ENCODE peak calls at places on chromosomes 2 and 18, in six cellular contexts. X, Y, H, F, R and S are unnamed samples.

GRCh38 chr2:101736861-101737291 is 39.4 kb downstream of the MAP4K4 start:
- DNase-seq in X (peak), Y (no peak), H (no peak), F (no peak), R (peak), S (peak)

GRCh38 chr2:152647417-152648010 is 69.7 kb downstream of the PRPF40A start:
- DNase-seq in X (peak), Y (no peak), H (no peak), F (no peak), R (no peak), S (no peak)

GRCh38 chr18:26286008-26286407 is 59.8 kb downstream of the TAF4B start:
- DNase-seq in X (no peak), Y (no peak), H (no peak), F (no peak), R (no peak), S (no peak)

GRCh38 chr2:192328297-192328696 is 133.6 kb upstream of the TMEFF2 start:
- DNase-seq in X (no peak), Y (no peak), H (no peak), F (no peak), R (no peak), S (no peak)

GRCh38 chr2:173740639-173741038 is 224.5 kb downstream of the SP3 start:
- DNase-seq in X (no peak), Y (no peak), H (no peak), F (no peak), R (no peak), S (no peak)

GRCh38 chr2:205435970-205436369 is 246.3 kb upstream of the NRP2 start:
- DNase-seq in X (peak), Y (no peak), H (no peak), F (no peak), R (peak), S (no peak)

GRCh38 chr18:48804856-48805610 is 145.7 kb downstream of the SMAD7 start:
- DNase-seq in X (no peak), Y (no peak), H (no peak), F (peak), R (no peak), S (no peak)

GRCh38 chr2:55883829-55884228 is 39.8 kb downstream of the EFEMP1 start:
- DNase-seq in X (no peak), Y (no peak), H (no peak), F (no peak), R (no peak), S (no peak)

GRCh38 chr2:161199885-161200284 is 39.7 kb downstream of the TANK start:
- DNase-seq in X (no peak), Y (no peak), H (no peak), F (no peak), R (no peak), S (no peak)

GRCh38 chr2:236876642-236877041 is 209.0 kb upstream of the COPS8 start:
- DNase-seq in X (no peak), Y (no peak), H (no peak), F (no peak), R (no peak), S (no peak)

GRCh38 chr2:64699712-64700111 is 46.0 kb upstream of the SERTAD2 start:
- DNase-seq in X (no peak), Y (no peak), H (no peak), F (peak), R (no peak), S (no peak)

GRCh38 chr2:61018319-61018750 is 280 bp upstream of the PUS10 start:
- DNase-seq in X (peak), Y (no peak), H (no peak), F (no peak), R (no peak), S (no peak)

GRCh38 chr2:176178271-176178806 is 10.1 kb upstream of the HOXD1 start:
- DNase-seq in X (no peak), Y (peak), H (no peak), F (peak), R (no peak), S (peak)

GRCh38 chr2:223811757-223812156 is 25.6 kb downstream of the AP1S3 start:
- DNase-seq in X (peak), Y (no peak), H (no peak), F (no peak), R (no peak), S (no peak)

GRCh38 chr18:53861185-53861584 is 363.3 kb downstream of the MBD2 start:
- DNase-seq in X (peak), Y (no peak), H (no peak), F (no peak), R (no peak), S (no peak)

GRCh38 chr2:17583166-17583565 is 42.7 kb downstream of the VSNL1 start:
- DNase-seq in X (no peak), Y (no peak), H (no peak), F (no peak), R (no peak), S (no peak)

GRCh38 chr2:149561309-149561926 is 26.2 kb downstream of the MMADHC start:
- DNase-seq in X (peak), Y (no peak), H (peak), F (no peak), R (peak), S (peak)

GRCh38 chr2:17752281-17752680 is 1.3 kb downstream of the SMC6 start:
- DNase-seq in X (no peak), Y (no peak), H (no peak), F (no peak), R (no peak), S (no peak)

DNA sequence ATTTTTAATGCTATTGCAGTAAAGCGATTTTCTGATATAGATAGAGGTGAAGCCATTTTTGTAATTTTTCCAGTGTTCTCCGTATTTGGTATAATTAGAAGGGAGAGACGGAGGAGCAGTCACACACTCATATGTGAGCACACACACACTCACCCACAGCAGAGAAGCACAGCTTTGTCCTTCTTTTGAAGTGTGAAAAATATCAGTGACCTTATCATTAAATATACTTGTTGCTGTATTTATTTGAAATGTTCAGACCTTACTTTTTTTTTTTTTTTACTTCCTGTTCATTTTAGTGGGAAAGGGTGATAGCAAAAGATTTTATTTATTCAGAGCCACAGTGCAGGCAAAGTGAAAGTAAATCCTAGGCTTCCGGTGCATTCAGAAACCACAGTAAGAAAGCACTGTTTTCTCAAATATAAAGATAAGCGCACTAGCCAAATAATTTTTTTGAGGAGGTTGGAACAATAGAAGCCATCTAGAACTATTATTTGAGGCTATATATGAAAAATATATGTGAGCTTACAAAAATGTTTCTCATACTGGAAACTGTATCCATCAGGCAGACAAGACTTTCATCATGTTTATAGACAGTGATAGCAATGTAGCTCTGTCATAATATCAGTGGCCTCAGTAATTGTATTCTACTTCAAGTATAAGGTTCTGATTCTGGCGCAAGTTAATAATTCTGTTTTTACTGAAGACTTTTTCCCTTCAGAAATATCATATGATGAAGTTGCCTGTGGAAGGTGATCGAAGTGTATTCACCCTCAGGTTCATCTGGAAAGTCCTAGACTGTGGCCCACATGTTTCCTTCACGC is 37.2 kb downstream of the TSHZ1 start:
- DNase-seq in X (peak), Y (no peak), H (no peak), F (no peak), R (peak), S (no peak)
- H3K27ac ChIP-seq in X (peak), Y (no peak), H (no peak), F (no peak), R (no peak), S (no peak)

GRCh38 chr2:147659051-147659450 is 185.8 kb upstream of the ACVR2A start:
- DNase-seq in X (peak), Y (no peak), H (no peak), F (no peak), R (peak), S (no peak)

GRCh38 chr2:147662221-147662620 is 182.6 kb upstream of the ACVR2A start:
- DNase-seq in X (no peak), Y (no peak), H (no peak), F (no peak), R (no peak), S (no peak)

GRCh38 chr2:147660680-147661079 is 184.1 kb upstream of the ACVR2A start:
- DNase-seq in X (no peak), Y (no peak), H (no peak), F (no peak), R (peak), S (no peak)

DNA sequence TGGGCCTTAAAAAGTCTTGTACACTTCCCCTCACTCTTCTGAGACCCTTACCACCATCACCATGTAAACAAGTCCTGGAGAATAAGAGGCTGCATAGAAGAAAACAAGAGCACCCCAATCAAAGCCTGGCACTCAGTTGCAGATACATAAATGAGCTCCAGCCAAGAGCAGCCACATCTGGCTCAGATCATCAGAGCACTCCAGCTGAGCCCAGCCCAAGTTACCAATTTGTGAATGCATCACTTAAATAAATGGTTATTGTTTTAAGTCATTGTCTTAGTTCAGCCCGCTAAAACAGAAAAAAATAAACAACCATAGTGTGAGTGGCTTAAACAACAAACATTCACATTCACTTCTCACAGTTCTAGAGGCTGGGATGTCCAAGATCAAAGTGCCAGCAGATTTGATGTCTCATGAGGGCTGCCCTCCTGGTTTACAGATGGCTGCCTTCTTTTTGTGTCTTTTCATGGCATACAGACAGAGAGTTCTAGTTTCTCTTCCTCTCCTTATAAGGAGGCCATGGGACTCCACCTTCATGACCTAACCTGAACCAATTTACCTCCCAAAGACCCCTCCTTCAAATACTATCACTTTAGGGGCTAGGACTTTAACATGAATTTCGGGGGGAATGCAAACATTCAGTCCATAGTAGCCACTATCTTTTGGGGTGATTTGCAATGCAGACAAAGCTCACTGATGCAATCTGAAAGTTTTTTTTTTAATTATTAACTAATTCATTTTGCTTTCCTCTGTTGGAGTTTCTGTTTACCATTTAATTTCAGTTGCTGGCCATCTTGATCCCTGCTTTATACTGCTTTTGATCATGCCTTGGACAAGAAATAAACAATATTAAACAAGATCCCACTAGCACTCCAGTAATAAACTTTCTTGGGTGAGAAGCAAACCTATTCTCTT is 187.5 kb upstream of the ACVR2A start:
- DNase-seq in X (no peak), Y (no peak), H (no peak), F (no peak), R (no peak), S (no peak)
- H2BK5ac ChIP-seq in X (no peak), Y (no peak), H (no peak), F (no peak), R (no peak), S (no peak)

DNA sequence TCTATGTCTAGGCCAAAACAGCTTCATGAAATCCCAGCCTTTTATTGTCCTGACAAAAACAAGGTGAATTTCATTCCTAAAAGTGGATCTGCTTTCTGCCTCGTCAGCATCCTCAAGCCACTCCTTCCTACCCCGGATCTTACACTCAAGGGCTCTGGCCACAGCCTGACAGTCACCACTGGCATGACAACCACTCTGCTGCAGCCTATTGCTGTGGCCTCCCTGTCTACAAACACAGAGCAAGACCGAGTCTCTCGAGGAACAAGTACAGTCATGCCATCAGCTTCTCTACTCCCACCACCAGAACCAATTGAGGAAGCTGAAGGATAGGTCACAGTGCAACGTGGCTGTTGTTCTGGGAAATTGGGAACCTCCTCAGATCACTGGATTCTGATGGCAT is 106.1 kb downstream of the ICA1L start:
- DNase-seq in X (no peak), Y (no peak), H (no peak), F (no peak), R (peak), S (no peak)
- H4K91ac ChIP-seq in X (no peak), Y (no peak), H (no peak), F (no peak), R (no peak), S (peak)

DNA sequence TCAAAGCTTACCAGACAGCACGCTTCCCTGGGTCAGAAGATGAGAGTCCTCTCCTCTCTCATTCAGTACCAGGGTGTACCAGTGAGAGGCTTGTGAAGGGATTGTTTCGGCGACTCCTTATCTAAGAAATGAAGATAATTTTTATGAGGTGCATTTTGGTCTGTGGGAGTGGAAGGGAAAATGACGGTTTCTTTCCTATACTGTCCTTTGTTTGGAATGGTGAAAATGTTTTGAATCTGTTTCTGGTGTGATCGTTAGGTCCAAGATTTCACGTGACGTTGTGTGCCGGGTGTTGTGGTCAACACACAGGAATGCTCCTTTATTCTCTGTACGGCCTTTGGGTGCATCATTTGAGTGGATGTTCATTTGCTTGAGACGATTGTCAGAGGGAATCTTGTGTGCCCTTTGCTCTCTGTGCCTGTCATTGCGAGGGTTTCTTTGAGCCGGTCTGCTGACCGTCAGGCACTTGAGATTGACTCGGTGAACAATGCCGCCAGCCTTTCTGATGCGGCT is 183.5 kb downstream of the AGAP1 start:
- DNase-seq in X (no peak), Y (no peak), H (no peak), F (no peak), R (no peak), S (no peak)
- H3K27ac ChIP-seq in X (no peak), Y (no peak), H (no peak), F (no peak), R (no peak), S (no peak)

GRCh38 chr18:8868779-8869415 is 163.5 kb downstream of the MTCL1 start:
- DNase-seq in X (no peak), Y (no peak), H (no peak), F (no peak), R (no peak), S (no peak)
- H2BK5ac ChIP-seq in X (no peak), Y (no peak), H (no peak), F (no peak), R (no peak), S (no peak)

GRCh38 chr18:5060543-5060942 is 136.5 kb downstream of the AKAIN1 start:
- DNase-seq in X (no peak), Y (no peak), H (no peak), F (no peak), R (no peak), S (no peak)

GRCh38 chr18:5059540-5060032 is 137.5 kb downstream of the AKAIN1 start:
- DNase-seq in X (no peak), Y (no peak), H (no peak), F (no peak), R (no peak), S (no peak)

GRCh38 chr18:5061785-5062184 is 135.3 kb downstream of the AKAIN1 start:
- DNase-seq in X (no peak), Y (no peak), H (no peak), F (no peak), R (no peak), S (no peak)

GRCh38 chr18:5057348-5058012 is 139.6 kb downstream of the AKAIN1 start:
- DNase-seq in X (peak), Y (peak), H (peak), F (peak), R (peak), S (peak)

GRCh38 chr18:5058768-5059539 is 138.1 kb downstream of the AKAIN1 start:
- DNase-seq in X (no peak), Y (no peak), H (no peak), F (no peak), R (no peak), S (no peak)
- H4K91ac ChIP-seq in X (no peak), Y (no peak), H (no peak), F (no peak), R (no peak), S (no peak)

GRCh38 chr2:182761903-182762302 is 45.8 kb downstream of the DNAJC10 start:
- DNase-seq in X (peak), Y (no peak), H (no peak), F (no peak), R (peak), S (peak)

GRCh38 chr2:182763311-182763912 is 47.4 kb downstream of the DNAJC10 start:
- DNase-seq in X (peak), Y (no peak), H (peak), F (peak), R (peak), S (peak)

GRCh38 chr2:182754231-182754630 is 38.2 kb downstream of the DNAJC10 start:
- DNase-seq in X (no peak), Y (no peak), H (no peak), F (no peak), R (no peak), S (no peak)

GRCh38 chr2:182758379-182758778 is 42.3 kb downstream of the DNAJC10 start:
- DNase-seq in X (no peak), Y (no peak), H (no peak), F (no peak), R (no peak), S (no peak)
- H3K27ac ChIP-seq in X (no peak), Y (no peak), H (no peak), F (no peak), R (no peak), S (no peak)

DNA sequence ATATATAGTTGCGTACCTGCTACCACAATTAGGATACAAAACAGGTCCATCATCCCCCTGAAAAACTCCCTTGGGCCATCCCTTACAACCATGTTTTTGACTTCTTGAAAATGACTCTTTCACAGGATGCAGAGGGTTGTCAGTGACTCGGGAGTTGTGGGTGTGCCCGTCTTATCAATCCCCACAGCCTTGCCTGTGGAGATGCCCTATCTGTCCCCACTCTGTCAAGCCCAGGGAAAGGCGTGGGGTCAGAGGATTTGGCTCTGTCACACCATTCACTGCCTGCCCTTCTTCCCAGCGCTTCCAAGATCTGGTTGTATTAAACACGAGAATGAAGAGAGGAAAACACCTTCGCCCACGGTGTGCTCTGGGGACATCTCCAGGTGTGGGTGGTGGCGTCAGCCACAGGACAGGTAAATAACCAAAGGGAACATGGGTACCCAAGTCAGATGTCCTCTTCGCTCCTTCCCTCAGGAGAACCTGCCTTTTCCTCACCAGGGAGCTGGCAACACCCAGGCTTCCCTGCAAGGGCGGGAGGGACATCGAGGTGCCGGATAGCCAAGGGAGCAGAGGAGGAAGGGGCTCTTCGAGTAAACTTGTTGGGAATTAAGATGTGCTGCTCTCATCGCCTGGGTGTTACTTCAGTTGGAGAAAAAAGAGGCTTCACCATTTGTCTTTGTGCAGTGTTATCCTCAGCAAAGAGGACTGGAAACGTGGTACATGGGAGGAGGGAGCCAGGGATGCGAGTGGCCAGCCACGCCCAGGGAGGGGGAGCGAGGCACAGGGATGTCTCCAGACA is 100.3 kb downstream of the B3GNT2 start:
- DNase-seq in X (no peak), Y (no peak), H (no peak), F (no peak), R (no peak), S (no peak)
- H2BK5ac ChIP-seq in X (no peak), Y (peak), H (no peak), F (no peak), R (no peak), S (no peak)

GRCh38 chr2:239129147-239129896 is 271.5 kb downstream of the HDAC4 start:
- DNase-seq in X (peak), Y (no peak), H (no peak), F (no peak), R (no peak), S (no peak)
- H4K91ac ChIP-seq in X (no peak), Y (no peak), H (no peak), F (no peak), R (no peak), S (no peak)

GRCh38 chr2:54524236-54524991 is 68.3 kb downstream of the SPTBN1 start:
- DNase-seq in X (peak), Y (no peak), H (no peak), F (no peak), R (peak), S (no peak)
- H3K27ac ChIP-seq in X (no peak), Y (no peak), H (no peak), F (no peak), R (peak), S (no peak)